ENCODE peak calls at places on chromosomes 16 and 17, in five cellular contexts. L is pancreas, O is kidney, K is foreskin fibroblast, G is BE2C. T is an unnamed sample.

GRCh38 chr17:51275381-51275780 is 15.0 kb downstream of the UTP18 start:
- DNase-seq in L (no peak), O (no peak), K (peak), G (no peak), T (peak)

GRCh38 chr17:29718446-29719039 is 95.8 kb upstream of the CORO6 start:
- DNase-seq in L (no peak), O (no peak), K (no peak), G (no peak), T (no peak)

GRCh38 chr16:85309656-85310587 is 197.7 kb upstream of the CIBAR2 start:
- DNase-seq in L (no peak), O (no peak), K (no peak), G (no peak), T (no peak)

GRCh38 chr16:65745-66144 is 6.7 kb downstream of the RHBDF1 start:
- DNase-seq in L (peak), O (peak), K (peak), G (peak), T (peak)

GRCh38 chr16:69176033-69176780 is 10.8 kb upstream of the SNTB2 start:
- DNase-seq in L (no peak), O (no peak), K (peak), G (no peak), T (peak)

GRCh38 chr17:78343099-78343432 is 16.8 kb downstream of the SOCS3 start:
- DNase-seq in L (peak), O (peak), K (peak), G (no peak), T (peak)

GRCh38 chr16:7350801-7351200 is 18.2 kb downstream of the RBFOX1 start:
- DNase-seq in L (no peak), O (no peak), K (no peak), G (no peak), T (no peak)

GRCh38 chr17:28261219-28261618 is 57.8 kb upstream of the TMEM97 start:
- DNase-seq in L (no peak), O (no peak), K (no peak), G (no peak), T (no peak)

GRCh38 chr16:75251280-75252048 is at the start of gene BCAR1:
- DNase-seq in L (peak), O (peak), K (peak), G (peak), T (peak)

GRCh38 chr16:26614102-26614864 is 452.4 kb upstream of the C16orf82 start:
- DNase-seq in L (no peak), O (no peak), K (no peak), G (no peak), T (no peak)

GRCh38 chr16:73166394-73166971 is 118.6 kb upstream of the ZFHX3 start:
- DNase-seq in L (no peak), O (no peak), K (no peak), G (no peak), T (no peak)

GRCh38 chr16:81410643-81411235 is 33.9 kb upstream of the CMIP start:
- DNase-seq in L (no peak), O (no peak), K (peak), G (no peak), T (no peak)

GRCh38 chr17:73740370-73740769 is 96.1 kb upstream of the SDK2 start:
- DNase-seq in L (no peak), O (no peak), K (no peak), G (no peak), T (no peak)

GRCh38 chr16:82504811-82505210 is 122.0 kb upstream of the CDH13 start:
- DNase-seq in L (no peak), O (no peak), K (no peak), G (no peak), T (no peak)

GRCh38 chr16:21986692-21987246 is 14.1 kb downstream of the PDZD9 start:
- DNase-seq in L (no peak), O (no peak), K (no peak), G (no peak), T (no peak)

GRCh38 chr17:37742762-37743611 is 1.9 kb downstream of the HNF1B start:
- DNase-seq in L (peak), O (peak), K (peak), G (no peak), T (no peak)

GRCh38 chr17:41917192-41917591 is 1.6 kb downstream of the ACLY start:
- DNase-seq in L (peak), O (no peak), K (peak), G (no peak), T (peak)

GRCh38 chr17:28896884-28897768 is at the start of gene FLOT2:
- DNase-seq in L (peak), O (peak), K (peak), G (peak), T (peak)

GRCh38 chr16:19808061-19808621 is 76.5 kb downstream of the GPRC5B start:
- DNase-seq in L (peak), O (no peak), K (no peak), G (no peak), T (no peak)

GRCh38 chr17:44349553-44350070 is 4.5 kb downstream of the GRN start:
- DNase-seq in L (no peak), O (no peak), K (no peak), G (no peak), T (no peak)

GRCh38 chr17:58755577-58756245 is at the start of gene PPM1E:
- DNase-seq in L (peak), O (peak), K (peak), G (peak), T (peak)

GRCh38 chr16:28010671-28011070 is 52.8 kb downstream of the GSG1L start:
- DNase-seq in L (no peak), O (no peak), K (peak), G (no peak), T (no peak)

GRCh38 chr16:2027024-2028010 is 615 bp downstream of the NHERF2 start:
- DNase-seq in L (no peak), O (peak), K (peak), G (no peak), T (no peak)

GRCh38 chr16:90046122-90046970 is 27.1 kb upstream of the DBNDD1 start:
- DNase-seq in L (no peak), O (no peak), K (no peak), G (peak), T (no peak)

GRCh38 chr17:80633994-80634566 is 89.4 kb downstream of the RPTOR start:
- DNase-seq in L (no peak), O (no peak), K (no peak), G (no peak), T (no peak)

GRCh38 chr17:43694081-43694870 is 32.6 kb upstream of the MEOX1 start:
- DNase-seq in L (peak), O (peak), K (peak), G (peak), T (peak)

GRCh38 chr17:2343421-2343820 is 6.1 kb downstream of the SGSM2 start:
- DNase-seq in L (no peak), O (no peak), K (no peak), G (no peak), T (no peak)

GRCh38 chr17:30236807-30237206 is 1.3 kb upstream of the SLC6A4 start:
- DNase-seq in L (peak), O (peak), K (peak), G (peak), T (peak)

GRCh38 chr17:21214777-21215541 is 998 bp upstream of the TMEM11 start:
- DNase-seq in L (no peak), O (no peak), K (peak), G (no peak), T (no peak)

GRCh38 chr17:36183001-36183810 is 6.8 kb upstream of the TBC1D3B start:
- DNase-seq in L (peak), O (peak), K (peak), G (peak), T (peak)

GRCh38 chr17:43545383-43545632 is 832 bp downstream of the ETV4 start:
- DNase-seq in L (no peak), O (no peak), K (no peak), G (no peak), T (no peak)

GRCh38 chr17:44115585-44116415 is 7.6 kb downstream of the HDAC5 start:
- DNase-seq in L (no peak), O (no peak), K (peak), G (peak), T (peak)

GRCh38 chr17:39012725-39013124 is 45.5 kb upstream of the FBXO47 start:
- DNase-seq in L (no peak), O (no peak), K (no peak), G (no peak), T (no peak)

GRCh38 chr17:39009471-39010085 is 42.4 kb upstream of the FBXO47 start:
- DNase-seq in L (no peak), O (no peak), K (no peak), G (no peak), T (no peak)

GRCh38 chr17:39014795-39015545 is 47.8 kb upstream of the FBXO47 start:
- DNase-seq in L (no peak), O (no peak), K (no peak), G (no peak), T (no peak)

GRCh38 chr17:39014044-39014794 is 47.0 kb upstream of the FBXO47 start:
- DNase-seq in L (no peak), O (no peak), K (peak), G (no peak), T (peak)

GRCh38 chr17:39011907-39012468 is 44.8 kb upstream of the FBXO47 start:
- DNase-seq in L (no peak), O (no peak), K (no peak), G (no peak), T (no peak)
- TF ChIP-seq CTCF in L (no peak), O (no peak), K (no peak), G (no peak), T (no peak)

GRCh38 chr16:70480127-70481105 is 26.0 kb downstream of the FCSK start:
- DNase-seq in L (no peak), O (peak), K (peak), G (no peak), T (no peak)
- H3K4me3 ChIP-seq in L (no peak), O (no peak), K (no peak), G (no peak), T (no peak)

GRCh38 chr16:47928008-47928407 is 227.8 kb downstream of the ABCC12 start:
- DNase-seq in L (no peak), O (no peak), K (no peak), G (peak), T (no peak)
- TF ChIP-seq CTCF in L (no peak), O (no peak), K (no peak), G (no peak), T (no peak)

GRCh38 chr17:40112718-40113109 is 9.1 kb upstream of the MSL1 start:
- DNase-seq in L (no peak), O (peak), K (no peak), G (no peak), T (no peak)
- H3K4me3 ChIP-seq in L (no peak), O (peak), K (no peak), G (peak), T (no peak)

GRCh38 chr16:57187508-57187854 is 1.4 kb downstream of the RSPRY1 start:
- DNase-seq in L (no peak), O (no peak), K (no peak), G (no peak), T (peak)

GRCh38 chr16:57185446-57185944 is 344 bp downstream of the PSME3IP1 start:
- DNase-seq in L (peak), O (peak), K (peak), G (peak), T (peak)

GRCh38 chr16:57186630-57187507 is 740 bp downstream of the RSPRY1 start:
- DNase-seq in L (peak), O (no peak), K (peak), G (no peak), T (peak)

GRCh38 chr16:57184890-57185445 is 871 bp downstream of the PSME3IP1 start:
- DNase-seq in L (no peak), O (peak), K (no peak), G (peak), T (no peak)

GRCh38 chr16:57185945-57186629 is at the start of the genes PSME3IP1 and RSPRY1:
- DNase-seq in L (peak), O (peak), K (peak), G (peak), T (peak)
- TF ChIP-seq CTCF in L (no peak), O (no peak), K (no peak), G (no peak), T (no peak)

DNA sequence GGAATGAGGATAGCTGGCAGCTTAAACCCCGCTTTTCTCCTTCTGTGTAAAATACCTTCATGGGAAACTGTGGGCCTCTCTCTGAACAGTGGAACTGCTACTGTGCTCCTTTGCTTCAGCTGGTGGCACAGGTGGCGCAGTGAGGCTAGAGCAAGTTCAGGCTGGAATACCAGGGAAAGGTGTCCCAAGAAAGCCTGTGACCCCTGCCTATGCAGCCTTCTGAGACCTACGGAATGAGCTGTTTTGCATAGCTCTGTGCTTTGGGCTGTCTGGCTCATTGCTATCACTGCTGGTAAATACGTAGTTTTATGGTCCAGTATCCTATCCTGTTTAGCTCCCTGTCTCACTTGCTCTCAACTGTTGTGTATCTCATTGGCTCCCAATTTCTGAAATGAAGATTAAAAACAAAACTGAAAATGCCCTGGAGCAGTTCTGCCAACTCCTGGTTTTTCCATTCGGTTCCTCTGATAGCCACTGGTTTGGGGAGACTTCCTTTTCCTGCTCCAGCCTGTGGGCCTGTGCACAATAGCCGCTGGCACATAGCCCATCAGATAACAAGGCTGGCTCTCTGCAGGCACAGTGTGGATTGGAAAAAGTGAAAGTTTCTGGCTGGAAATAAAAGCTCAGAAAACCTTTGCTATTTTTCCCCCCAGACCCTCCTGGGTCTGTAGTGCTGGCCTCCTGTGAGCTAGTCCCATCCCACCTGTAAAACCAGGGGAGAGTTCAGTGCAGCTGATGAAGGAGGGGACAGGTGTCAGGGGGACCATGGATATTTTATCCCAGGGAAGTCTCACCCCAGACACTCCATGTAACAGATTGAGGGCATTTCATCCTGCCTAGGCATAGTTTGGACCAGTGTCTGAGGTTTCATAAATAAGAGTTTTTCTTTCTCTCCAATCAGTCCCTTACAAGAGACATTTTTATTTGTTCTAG is 24.1 kb downstream of the LIMD2 start:
- DNase-seq in L (peak), O (peak), K (peak), G (peak), T (peak)
- H3K4me3 ChIP-seq in L (peak), O (peak), K (no peak), G (peak), T (no peak)

GRCh38 chr17:33964344-33964979 is 290.6 kb upstream of the CCL2 start:
- DNase-seq in L (no peak), O (no peak), K (no peak), G (no peak), T (no peak)
- TF ChIP-seq CTCF in L (no peak), O (no peak), K (no peak), G (no peak), T (no peak)

GRCh38 chr16:67697407-67697806 is 21.7 kb downstream of the GFOD2 start:
- DNase-seq in L (no peak), O (no peak), K (no peak), G (no peak), T (no peak)
- H3K4me3 ChIP-seq in L (no peak), O (no peak), K (no peak), G (no peak), T (no peak)

GRCh38 chr17:68034452-68034776 is 1.1 kb upstream of the KPNA2 start:
- DNase-seq in L (no peak), O (no peak), K (no peak), G (no peak), T (no peak)

GRCh38 chr17:68035131-68035522 is 408 bp upstream of the KPNA2 start:
- DNase-seq in L (peak), O (peak), K (peak), G (peak), T (no peak)

GRCh38 chr17:68033636-68034451 is 1.7 kb upstream of the KPNA2 start:
- DNase-seq in L (no peak), O (no peak), K (peak), G (no peak), T (peak)

GRCh38 chr17:68029512-68030215 is 5.9 kb upstream of the KPNA2 start:
- DNase-seq in L (no peak), O (no peak), K (peak), G (no peak), T (no peak)
- TF ChIP-seq CTCF in L (no peak), O (no peak), K (no peak), G (no peak), T (no peak)

GRCh38 chr17:7587420-7587786 is 2.5 kb downstream of the SOX15 start:
- DNase-seq in L (peak), O (no peak), K (peak), G (no peak), T (peak)

GRCh38 chr17:7587831-7588230 is 2.1 kb downstream of the SOX15 start:
- DNase-seq in L (no peak), O (peak), K (peak), G (no peak), T (peak)

GRCh38 chr17:7589891-7590611 is at the start of gene SOX15:
- DNase-seq in L (no peak), O (peak), K (peak), G (no peak), T (peak)

GRCh38 chr17:7589204-7589868 is 558 bp downstream of the SOX15 start:
- DNase-seq in L (peak), O (peak), K (peak), G (peak), T (peak)

DNA sequence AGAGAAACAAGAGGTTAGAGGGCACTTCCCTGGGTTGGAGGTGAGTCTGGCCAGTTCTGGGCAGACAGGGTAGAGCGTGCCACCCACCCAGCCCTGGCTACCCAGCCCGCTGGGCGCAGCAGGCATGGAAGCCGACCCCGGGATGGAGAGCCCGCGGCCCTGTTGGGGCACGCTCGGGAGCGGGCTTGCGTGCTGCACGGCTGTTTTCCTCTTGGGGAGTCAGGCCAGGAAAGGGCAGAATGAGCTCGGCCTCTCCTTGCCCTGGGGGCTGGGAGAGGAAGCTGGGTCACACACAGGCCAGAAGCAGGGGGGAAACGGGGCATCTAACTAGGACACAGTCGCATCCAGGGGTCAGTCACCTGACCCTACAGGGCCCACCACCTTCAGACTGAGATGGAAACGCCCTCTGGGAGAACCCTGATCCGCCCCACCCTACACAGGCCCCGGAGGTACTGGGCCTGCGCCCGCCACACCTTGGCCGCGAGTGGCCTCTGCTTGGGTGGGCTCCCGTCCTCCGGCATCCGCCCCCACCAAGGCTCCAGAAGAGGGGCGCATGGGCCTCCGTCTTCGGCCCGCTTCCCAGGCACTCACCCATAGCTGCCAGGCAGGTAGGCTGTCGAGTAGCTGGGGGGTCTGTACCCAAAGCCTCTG is 1.2 kb downstream of the SOX15 start:
- DNase-seq in L (peak), O (peak), K (peak), G (no peak), T (no peak)
- H3K4me3 ChIP-seq in L (peak), O (peak), K (peak), G (no peak), T (no peak)